ENCODE peak calls at places on chromosome 12, in five cellular contexts. L, F, A, P and S are unnamed samples.

GRCh38 chr12:120094485-120094884 is 22.1 kb downstream of the RAB35 start:
- DNase-seq in L (no peak), F (no peak), A (no peak), P (peak), S (no peak)

GRCh38 chr12:65335021-65335714 is 56.7 kb downstream of the MSRB3 start:
- DNase-seq in L (peak), F (peak), A (no peak), P (peak), S (peak)

GRCh38 chr12:131095826-131096680 is 142.3 kb downstream of the ADGRD1 start:
- DNase-seq in L (no peak), F (no peak), A (peak), P (no peak), S (no peak)

GRCh38 chr12:116812238-116812637 is 69.0 kb downstream of the HRK start:
- DNase-seq in L (no peak), F (no peak), A (no peak), P (no peak), S (no peak)

GRCh38 chr12:121741743-121742142 is 29.2 kb downstream of the TMEM120B start:
- DNase-seq in L (no peak), F (no peak), A (no peak), P (no peak), S (no peak)

GRCh38 chr12:94603434-94604068 is 46.8 kb downstream of the TMCC3 start:
- DNase-seq in L (no peak), F (no peak), A (peak), P (no peak), S (no peak)

GRCh38 chr12:41521872-41522379 is 333.8 kb downstream of the PDZRN4 start:
- DNase-seq in L (peak), F (no peak), A (no peak), P (no peak), S (no peak)

GRCh38 chr12:110421701-110422100 is 18.2 kb upstream of the ANAPC7 start:
- DNase-seq in L (no peak), F (no peak), A (no peak), P (no peak), S (no peak)